ENCODE peak calls at places on chromosomes 12 and 14, in seven cellular contexts. Z is activated effector memory CD4-positive, alpha-beta T cell treated with Interleukin-2 at 50 U/mL for 16 hours; Q is T follicular helper cell; C is GM23338; T is naive thymus-derived CD4-positive, alpha-beta T cell; O is activated T-helper 1 cell treated with anti-CD3 and anti-CD28 coated beads, Interleukin-2, amount 50 U/mL, for 16 hours; R is smooth muscle cell of the brain vasculature. G is an unnamed sample.

GRCh38 chr12:26009593-26009992 is 51.1 kb downstream of the RASSF8 start:
- DNase-seq in T (no peak), Z (no peak), Q (no peak), R (no peak), C (no peak), O (no peak), G (no peak)

GRCh38 chr14:74980746-74981661 is 21.7 kb upstream of the EIF2B2 start:
- DNase-seq in Z (no peak), C (peak), T (no peak), R (peak), O (no peak), Q (no peak), G (no peak)

GRCh38 chr12:112937741-112938719 is at the start of gene OAS3:
- DNase-seq in Z (peak), Q (peak), R (peak), O (peak), T (peak), C (peak), G (no peak)

GRCh38 chr12:64836856-64837255 is 12.4 kb downstream of the TBC1D30 start:
- DNase-seq in Z (no peak), T (no peak), C (no peak), Q (no peak), O (no peak), R (no peak), G (no peak)

GRCh38 chr14:55301722-55302121 is 30.5 kb downstream of the FBXO34 start:
- DNase-seq in Z (no peak), C (no peak), R (no peak), Q (no peak), O (no peak), T (no peak), G (no peak)

GRCh38 chr12:93784339-93785086 is 107.3 kb downstream of the CRADD start:
- DNase-seq in Q (no peak), O (no peak), R (no peak), Z (peak), C (no peak), T (peak), G (no peak)

GRCh38 chr14:31819281-31819680 is 257.8 kb upstream of the ARHGAP5 start:
- DNase-seq in T (no peak), R (no peak), Z (no peak), Q (no peak), O (no peak), C (no peak), G (no peak)

GRCh38 chr12:4526923-4527546 is 11.7 kb upstream of the RAD51AP1 start:
- DNase-seq in R (no peak), Z (no peak), C (peak), T (peak), Q (no peak), O (no peak), G (no peak)

GRCh38 chr14:49971156-49972141 is 78.6 kb downstream of the ARF6 start:
- DNase-seq in T (peak), O (no peak), Q (peak), C (no peak), R (no peak), Z (no peak), G (no peak)

GRCh38 chr14:68160779-68161546 is 341.4 kb downstream of the RAD51B start:
- DNase-seq in O (no peak), R (no peak), T (no peak), C (no peak), Q (no peak), Z (no peak), G (no peak)

GRCh38 chr12:109573914-109574244 is 285 bp downstream of the MVK start:
- DNase-seq in Z (no peak), T (no peak), C (no peak), O (no peak), Q (no peak), R (no peak), G (no peak)

GRCh38 chr14:24313912-24314311 is 2.6 kb downstream of the LTB4R start:
- DNase-seq in O (no peak), Z (no peak), C (no peak), T (no peak), Q (no peak), R (no peak), G (no peak)

GRCh38 chr12:98885778-98886177 is 240.7 kb downstream of the APAF1 start:
- DNase-seq in Q (no peak), Z (no peak), O (no peak), R (no peak), T (no peak), C (peak), G (no peak)

GRCh38 chr12:13022737-13023370 is 21.3 kb upstream of the FAM234B start:
- DNase-seq in C (no peak), Q (no peak), R (no peak), O (no peak), T (no peak), Z (no peak), G (no peak)

GRCh38 chr12:87793134-87793533 is 236.1 kb downstream of the C12orf50 start:
- DNase-seq in Z (no peak), R (no peak), O (no peak), T (no peak), C (no peak), Q (no peak), G (no peak)

GRCh38 chr12:79927772-79928474 is 7.0 kb downstream of the PPP1R12A start:
- DNase-seq in Q (peak), Z (peak), O (peak), R (no peak), T (peak), C (no peak), G (no peak)

GRCh38 chr12:90858261-90858660 is 96.7 kb downstream of the CCER1 start:
- DNase-seq in R (no peak), Q (no peak), C (no peak), Z (no peak), T (no peak), O (no peak), G (no peak)

GRCh38 chr12:12081836-12082497 is 11.2 kb downstream of the BCL2L14 start:
- DNase-seq in T (no peak), Z (no peak), O (no peak), R (no peak), Q (no peak), C (peak), G (no peak)

GRCh38 chr12:89708793-89709156 is at the start of gene ATP2B1:
- DNase-seq in T (peak), R (peak), O (peak), C (peak), Q (peak), Z (peak), G (peak)